ENCODE peak calls at places on chromosomes 13 and 19, in four cellular contexts. U is brain microvascular endothelial cell, E is PC-9, T is endodermal cell. H is an unnamed sample.

GRCh38 chr19:32688315-32688714 is 3.3 kb upstream of the NUDT19 start:
- DNase-seq in U (no peak), E (no peak), T (no peak), H (no peak)

GRCh38 chr13:105232403-105232802 is 1303.1 kb downstream of the EFNB2 start:
- DNase-seq in U (no peak), E (no peak), T (no peak), H (no peak)

GRCh38 chr13:112887557-112887991 is 81.4 kb upstream of the MCF2L start:
- DNase-seq in U (no peak), E (no peak), T (no peak), H (no peak)

GRCh38 chr19:48452255-48452654 is 3.1 kb upstream of the KCNJ14 start:
- DNase-seq in U (no peak), E (peak), T (peak), H (no peak)

GRCh38 chr19:47049307-47049700 is 880 bp upstream of the TMEM160 start:
- DNase-seq in U (peak), E (peak), T (peak), H (no peak)

GRCh38 chr19:39167461-39168257 is 29.1 kb upstream of the NCCRP1 start:
- DNase-seq in U (no peak), E (peak), T (peak), H (no peak)

GRCh38 chr19:47109177-47109540 is 4.4 kb downstream of the ZC3H4 start:
- DNase-seq in U (no peak), E (no peak), T (no peak), H (no peak)

GRCh38 chr13:37058801-37059135 is 720 bp downstream of the SUPT20H start:
- DNase-seq in U (peak), E (no peak), T (no peak), H (no peak)

GRCh38 chr19:54172413-54172763 is 572 bp downstream of the TMC4 start:
- DNase-seq in U (no peak), E (peak), T (no peak), H (no peak)

GRCh38 chr19:48176226-48176625 is 5.7 kb downstream of the ZSWIM9 start:
- DNase-seq in U (no peak), E (no peak), T (no peak), H (no peak)

GRCh38 chr19:45275370-45275971 is 24.4 kb downstream of the MARK4 start:
- DNase-seq in U (no peak), E (no peak), T (no peak), H (no peak)

GRCh38 chr13:97018029-97018819 is 23.9 kb upstream of the OXGR1 start:
- DNase-seq in U (peak), E (peak), T (peak), H (peak)

GRCh38 chr13:48110930-48111721 is 16.2 kb upstream of the MED4 start:
- DNase-seq in U (no peak), E (no peak), T (no peak), H (no peak)

GRCh38 chr19:28196961-28197360 is 1016.0 kb downstream of the UQCRFS1 start:
- DNase-seq in U (no peak), E (no peak), T (peak), H (no peak)

GRCh38 chr13:97259787-97260641 is 37.9 kb downstream of the MBNL2 start:
- DNase-seq in U (peak), E (peak), T (no peak), H (no peak)

GRCh38 chr13:39803156-39803555 is 147.7 kb downstream of the COG6 start:
- DNase-seq in U (no peak), E (peak), T (no peak), H (no peak)

GRCh38 chr19:19027228-19027627 is 6.1 kb downstream of the SUGP2 start:
- DNase-seq in U (no peak), E (no peak), T (no peak), H (no peak)

GRCh38 chr13:41019027-41019487 is at the start of gene ELF1:
- DNase-seq in U (peak), E (peak), T (no peak), H (peak)